ENCODE peak calls at places on chromosome 15, in five cellular contexts. S, B, G, V and H are unnamed samples.

GRCh38 chr15:31326729-31327673 is at the start of gene KLF13:
- DNase-seq in S (peak), B (no peak), G (no peak), V (no peak), H (no peak)

GRCh38 chr15:36882487-36883108 is 217.8 kb downstream of the MEIS2 start:
- DNase-seq in S (peak), B (no peak), G (no peak), V (no peak), H (no peak)

GRCh38 chr15:50820808-50821382 is 55.4 kb upstream of the SPPL2A start:
- DNase-seq in S (no peak), B (no peak), G (no peak), V (no peak), H (no peak)

GRCh38 chr15:61415617-61416120 is 186.6 kb upstream of the RORA start:
- DNase-seq in S (no peak), B (no peak), G (no peak), V (no peak), H (no peak)

GRCh38 chr15:31799711-31800321 is 230.5 kb upstream of the CHRNA7 start:
- DNase-seq in S (no peak), B (no peak), G (no peak), V (no peak), H (no peak)

GRCh38 chr15:88231909-88232308 is 24.6 kb downstream of the NTRK3 start:
- DNase-seq in S (no peak), B (no peak), G (no peak), V (no peak), H (no peak)

GRCh38 chr15:42128476-42128875 is 28.0 kb downstream of the PLA2G4F start:
- DNase-seq in S (no peak), B (no peak), G (no peak), V (no peak), H (no peak)

GRCh38 chr15:78915341-78916087 is 29.3 kb downstream of the CTSH start:
- DNase-seq in S (peak), B (no peak), G (no peak), V (no peak), H (no peak)

GRCh38 chr15:101148166-101148880 is 103.5 kb downstream of the CHSY1 start:
- DNase-seq in S (no peak), B (no peak), G (no peak), V (no peak), H (no peak)

GRCh38 chr15:76756371-76756770 is 148.8 kb downstream of the SCAPER start:
- DNase-seq in S (peak), B (no peak), G (no peak), V (no peak), H (no peak)

GRCh38 chr15:41494190-41494921 is 682 bp downstream of the ITPKA start:
- DNase-seq in S (no peak), B (peak), G (no peak), V (peak), H (no peak)

GRCh38 chr15:87522997-87523396 is 733.5 kb downstream of the NTRK3 start:
- DNase-seq in S (peak), B (no peak), G (no peak), V (no peak), H (no peak)

DNA sequence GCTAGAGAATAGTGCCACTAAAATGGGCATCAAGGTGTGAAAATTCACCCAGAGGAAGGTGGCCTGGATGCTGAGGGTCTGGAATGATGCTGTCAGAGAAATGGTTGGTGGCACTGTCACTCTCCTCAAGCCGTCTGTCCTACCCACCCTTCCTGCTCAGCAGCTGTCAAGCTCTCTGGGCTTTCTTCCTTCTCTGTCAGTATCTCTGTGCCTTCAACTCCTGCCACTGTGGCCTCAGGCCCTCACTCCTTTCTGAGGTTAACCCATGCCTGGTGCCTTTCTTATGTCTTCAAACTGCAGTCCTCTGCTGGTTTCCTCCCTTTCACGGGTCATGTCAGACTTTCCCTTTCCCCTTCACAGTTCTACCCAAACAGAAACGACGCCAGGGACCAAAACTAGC is 4.4 kb downstream of the MYO5C start:
- DNase-seq in S (no peak), B (no peak), G (no peak), V (no peak), H (no peak)
- TF ChIP-seq CTCF in S (no peak), B (no peak), G (no peak), V (no peak), H (no peak)

DNA sequence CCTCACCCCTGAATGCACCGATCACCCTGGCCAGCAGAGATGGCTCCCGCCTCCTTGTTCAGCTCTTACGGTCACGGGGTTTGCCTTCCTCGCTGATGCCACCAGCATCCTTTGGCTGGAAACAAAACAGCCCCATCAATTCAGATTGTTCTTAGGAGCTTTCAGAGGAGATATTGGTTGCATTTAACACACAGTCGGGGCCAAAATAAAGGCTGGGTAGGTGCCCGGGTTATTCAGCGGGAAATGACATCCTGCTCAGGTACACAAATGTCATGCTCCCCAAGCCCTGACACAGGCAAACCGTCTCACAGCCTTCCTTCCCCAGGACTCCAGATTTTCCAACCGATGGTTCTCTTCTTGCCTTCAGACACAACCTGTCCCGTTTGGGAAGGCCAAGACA is 62.4 kb upstream of the MEF2A start:
- DNase-seq in S (no peak), B (no peak), G (no peak), V (no peak), H (no peak)
- TF ChIP-seq CTCF in S (no peak), B (no peak), G (no peak), V (no peak), H (no peak)

DNA sequence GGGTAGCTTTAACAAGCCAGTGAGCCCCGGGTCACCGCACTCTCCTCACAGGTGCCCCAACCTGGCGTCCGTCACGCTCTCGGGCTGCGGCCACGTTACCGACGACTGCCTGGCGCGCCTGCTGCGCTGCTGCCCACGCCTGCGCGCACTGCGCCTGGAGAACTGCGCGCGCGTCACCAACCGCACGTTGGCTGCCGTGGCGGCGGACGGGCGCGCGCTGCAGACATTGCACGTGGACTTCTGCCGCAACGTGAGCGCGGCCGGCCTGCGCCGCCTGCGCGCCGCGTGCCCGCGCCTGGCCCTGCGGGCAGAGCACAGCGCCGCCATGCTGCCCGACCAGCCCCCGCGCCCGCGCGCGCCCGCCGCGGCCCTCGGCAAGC is 3.4 kb downstream of the FBXL22 start:
- DNase-seq in S (peak), B (no peak), G (peak), V (peak), H (no peak)
- TF ChIP-seq CTCF in S (no peak), B (no peak), G (no peak), V (no peak), H (peak)

DNA sequence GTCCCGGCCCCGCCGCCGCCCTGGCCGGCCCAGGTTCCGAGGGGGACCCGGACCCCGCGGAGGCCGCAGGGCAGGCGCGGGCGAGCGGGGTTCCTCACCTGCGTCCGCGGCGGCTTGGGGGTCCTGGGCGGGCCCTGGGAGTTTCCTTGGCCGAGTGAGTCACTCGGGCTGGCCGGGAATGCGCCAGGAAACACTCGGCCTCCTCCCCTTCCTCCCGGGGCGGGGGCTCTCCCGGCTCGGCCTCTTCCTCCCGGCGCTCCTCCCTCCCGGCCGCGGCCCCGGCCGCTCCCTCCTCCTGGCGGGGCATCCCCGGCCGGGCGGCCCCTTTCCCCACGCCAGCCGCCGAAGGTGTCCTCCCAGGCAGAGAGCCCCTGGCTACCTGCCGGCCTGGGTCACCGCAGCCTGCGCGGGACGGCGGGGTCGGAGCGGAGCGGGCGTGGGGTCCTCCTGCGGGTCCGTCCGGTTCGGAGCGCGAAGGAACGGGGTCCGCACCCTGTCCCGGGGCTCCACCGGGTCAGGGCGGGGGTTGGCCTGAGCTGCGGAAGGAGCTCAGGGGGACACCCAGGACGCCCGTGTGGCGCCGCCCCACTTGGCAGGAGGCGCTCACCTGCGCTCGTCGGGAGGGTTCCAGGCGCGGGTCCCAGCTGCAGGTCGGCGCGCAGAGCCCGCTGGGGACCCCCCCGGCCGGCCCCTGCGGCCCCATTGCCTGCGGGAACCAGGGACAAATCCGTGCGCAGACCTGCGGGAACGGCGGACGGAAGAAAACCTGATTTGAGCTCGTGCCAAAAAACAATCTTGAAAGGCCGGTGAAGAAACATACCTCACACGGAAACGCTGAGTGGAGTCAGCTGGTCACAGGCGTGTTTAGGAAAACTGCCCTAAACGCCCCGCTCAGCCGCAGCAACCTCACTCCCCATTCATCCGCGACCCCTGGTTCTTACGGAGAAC is at the start of gene CYFIP1:
- DNase-seq in S (peak), B (no peak), G (peak), V (peak), H (no peak)
- TF ChIP-seq CTCF in S (no peak), B (no peak), G (no peak), V (no peak), H (no peak)

GRCh38 chr15:70573121-70573850 is 190.1 kb downstream of the UACA start:
- DNase-seq in S (no peak), B (no peak), G (no peak), V (no peak), H (no peak)

GRCh38 chr15:70566047-70566835 is 197.1 kb downstream of the UACA start:
- DNase-seq in S (no peak), B (no peak), G (no peak), V (peak), H (no peak)

GRCh38 chr15:70569718-70570231 is 193.6 kb downstream of the UACA start:
- DNase-seq in S (peak), B (no peak), G (peak), V (no peak), H (no peak)

GRCh38 chr15:70566989-70567388 is 196.4 kb downstream of the UACA start:
- DNase-seq in S (no peak), B (no peak), G (no peak), V (no peak), H (no peak)

GRCh38 chr15:70569139-70569717 is 194.1 kb downstream of the UACA start:
- DNase-seq in S (peak), B (no peak), G (peak), V (no peak), H (peak)
- TF ChIP-seq CTCF in S (peak), B (peak), G (peak), V (peak), H (peak)

DNA sequence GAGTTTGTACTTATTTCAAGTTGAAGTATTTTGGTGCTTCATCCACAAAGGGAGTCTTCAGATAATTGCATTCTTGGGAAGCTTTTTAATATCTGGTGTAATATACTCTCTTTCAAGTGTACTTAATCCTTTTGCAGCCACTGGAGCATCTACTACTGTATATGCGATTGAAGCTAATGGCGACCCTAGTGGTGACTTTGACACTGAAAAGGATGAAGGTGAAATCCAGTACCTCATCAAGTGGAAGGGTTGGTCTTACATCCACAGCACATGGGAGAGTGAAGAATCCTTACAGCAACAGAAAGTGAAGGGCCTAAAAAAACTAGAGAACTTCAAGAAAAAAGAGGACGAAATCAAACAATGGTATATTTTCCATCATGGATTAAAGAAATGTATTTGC is 42.6 kb downstream of the CHD2 start:
- DNase-seq in S (no peak), B (no peak), G (no peak), V (no peak), H (no peak)
- TF ChIP-seq CTCF in S (no peak), B (peak), G (peak), V (no peak), H (peak)

GRCh38 chr15:85414991-85415390 is 34.6 kb downstream of the AKAP13 start:
- DNase-seq in S (no peak), B (no peak), G (no peak), V (no peak), H (no peak)

GRCh38 chr15:85411992-85412538 is 31.7 kb downstream of the AKAP13 start:
- DNase-seq in S (peak), B (no peak), G (no peak), V (no peak), H (no peak)

GRCh38 chr15:85414037-85414436 is 33.6 kb downstream of the AKAP13 start:
- DNase-seq in S (peak), B (no peak), G (no peak), V (no peak), H (no peak)

GRCh38 chr15:85414495-85414894 is 34.1 kb downstream of the AKAP13 start:
- DNase-seq in S (peak), B (no peak), G (no peak), V (no peak), H (no peak)

GRCh38 chr15:85412956-85413854 is 32.8 kb downstream of the AKAP13 start:
- DNase-seq in S (peak), B (peak), G (peak), V (peak), H (peak)
- TF ChIP-seq CTCF in S (peak), B (peak), G (no peak), V (no peak), H (no peak)

GRCh38 chr15:48964898-48965297 is 1.2 kb upstream of the SHC4 start:
- DNase-seq in S (no peak), B (no peak), G (no peak), V (no peak), H (no peak)

GRCh38 chr15:48968066-48968465 is 4.3 kb upstream of the SHC4 start:
- DNase-seq in S (no peak), B (no peak), G (no peak), V (no peak), H (no peak)

GRCh38 chr15:48967336-48967735 is 3.6 kb upstream of the SHC4 start:
- DNase-seq in S (no peak), B (no peak), G (no peak), V (no peak), H (no peak)

GRCh38 chr15:48966595-48967301 is 3.0 kb upstream of the SHC4 start:
- DNase-seq in S (peak), B (no peak), G (no peak), V (no peak), H (no peak)

GRCh38 chr15:48965972-48966371 is 2.3 kb upstream of the SHC4 start:
- DNase-seq in S (peak), B (peak), G (peak), V (no peak), H (no peak)
- TF ChIP-seq CTCF in S (peak), B (no peak), G (peak), V (no peak), H (peak)

GRCh38 chr15:59531066-59531465 is 80.5 kb upstream of the GCNT3 start:
- DNase-seq in S (no peak), B (no peak), G (no peak), V (no peak), H (no peak)

GRCh38 chr15:59528965-59529402 is 82.6 kb upstream of the GCNT3 start:
- DNase-seq in S (peak), B (peak), G (peak), V (peak), H (peak)

GRCh38 chr15:59536553-59536952 is 75.0 kb upstream of the GCNT3 start:
- DNase-seq in S (no peak), B (no peak), G (no peak), V (no peak), H (no peak)

GRCh38 chr15:59528429-59528828 is 83.2 kb upstream of the GCNT3 start:
- DNase-seq in S (no peak), B (no peak), G (no peak), V (no peak), H (no peak)

DNA sequence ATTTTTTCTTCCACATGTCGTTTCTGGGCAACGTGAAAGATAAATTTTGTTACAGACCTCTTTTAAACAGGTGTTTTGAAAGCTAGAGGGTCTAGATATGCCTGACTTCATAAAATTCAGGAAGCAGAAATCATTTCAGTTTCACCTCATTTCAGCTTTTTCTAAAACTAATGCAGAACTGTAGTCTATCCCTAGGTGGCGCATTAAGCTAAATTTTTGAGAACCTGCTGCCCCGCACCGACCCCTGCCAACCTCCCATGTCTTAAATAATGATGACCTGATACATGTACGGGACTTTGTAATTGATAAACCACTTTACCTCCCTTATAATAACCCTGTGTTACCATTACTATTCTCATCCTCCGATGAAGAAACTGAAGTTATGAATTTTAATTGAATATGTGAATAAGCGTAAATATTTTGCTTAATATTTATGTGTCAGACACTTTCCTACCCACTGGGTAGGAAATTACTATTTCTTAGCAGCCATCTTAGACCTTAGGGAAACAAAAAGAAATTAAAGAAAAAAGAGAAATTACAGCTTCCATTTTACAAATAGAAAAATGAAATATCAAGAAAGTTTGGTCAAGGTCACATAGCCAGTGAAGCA is 78.7 kb upstream of the GCNT3 start:
- DNase-seq in S (peak), B (peak), G (peak), V (peak), H (no peak)
- TF ChIP-seq CTCF in S (peak), B (peak), G (peak), V (peak), H (peak)